ENCODE peak calls at places on chromosomes 13 and 19, in four cellular contexts. One of them, this sample, is unnamed.

GRCh38 chr13:99528547-99528946 is 27.3 kb downstream of the TM9SF2 start:
- DNase-seq in IMR-90: no peak
- DNase-seq in AG04450: no peak
- DNase-seq in choroid plexus epithelial cell: peak; percentile 42
- DNase-seq in this sample: peak; percentile 60

GRCh38 chr19:10238172-10238783 is 7.1 kb upstream of the S1PR2 start:
- DNase-seq in IMR-90: peak; percentile 91
- DNase-seq in AG04450: peak; percentile 91
- DNase-seq in choroid plexus epithelial cell: peak; percentile 50
- DNase-seq in this sample: no peak

GRCh38 chr13:43767351-43767901 is 19.3 kb downstream of the ENOX1 start:
- DNase-seq in IMR-90: no peak
- DNase-seq in AG04450: no peak
- DNase-seq in choroid plexus epithelial cell: peak; percentile 23
- DNase-seq in this sample: no peak

GRCh38 chr13:114129649-114130062 is 2.8 kb downstream of the RASA3 start:
- DNase-seq in IMR-90: no peak
- DNase-seq in AG04450: no peak
- DNase-seq in choroid plexus epithelial cell: no peak
- DNase-seq in this sample: no peak

GRCh38 chr13:91108315-91108714 is 239.2 kb upstream of the MIR17HG start:
- DNase-seq in IMR-90: no peak
- DNase-seq in AG04450: no peak
- DNase-seq in choroid plexus epithelial cell: no peak
- DNase-seq in this sample: no peak

GRCh38 chr13:108113407-108113806 is 101.9 kb downstream of the LIG4 start:
- DNase-seq in IMR-90: no peak
- DNase-seq in AG04450: no peak
- DNase-seq in choroid plexus epithelial cell: no peak
- DNase-seq in this sample: no peak

GRCh38 chr13:114112826-114113322 is 19.5 kb downstream of the RASA3 start:
- DNase-seq in IMR-90: no peak
- DNase-seq in AG04450: no peak
- DNase-seq in choroid plexus epithelial cell: no peak
- DNase-seq in this sample: no peak

GRCh38 chr19:16244091-16244490 is 46.4 kb downstream of the AP1M1 start:
- DNase-seq in IMR-90: peak; percentile 80
- DNase-seq in AG04450: peak; percentile 57
- DNase-seq in choroid plexus epithelial cell: peak; percentile 79
- DNase-seq in this sample: no peak

GRCh38 chr19:55688422-55689218 is 13.6 kb downstream of the EPN1 start:
- DNase-seq in IMR-90: no peak
- DNase-seq in AG04450: no peak
- DNase-seq in choroid plexus epithelial cell: no peak
- DNase-seq in this sample: peak; percentile 91

GRCh38 chr13:71115301-71115700 is 751.7 kb downstream of the DACH1 start:
- DNase-seq in IMR-90: no peak
- DNase-seq in AG04450: no peak
- DNase-seq in choroid plexus epithelial cell: peak; percentile 2
- DNase-seq in this sample: no peak

GRCh38 chr19:40542197-40542859 is 34.3 kb upstream of the SHKBP1 start:
- DNase-seq in IMR-90: peak; percentile 60
- DNase-seq in AG04450: peak; percentile 61
- DNase-seq in choroid plexus epithelial cell: peak; percentile 67
- DNase-seq in this sample: peak; percentile 58

GRCh38 chr13:99863789-99864626 is 107.6 kb downstream of the ZIC5 start:
- DNase-seq in IMR-90: no peak
- DNase-seq in AG04450: no peak
- DNase-seq in choroid plexus epithelial cell: no peak
- DNase-seq in this sample: no peak

GRCh38 chr19:47404334-47405196 is 14.8 kb downstream of the MEIS3 start:
- DNase-seq in IMR-90: no peak
- DNase-seq in AG04450: no peak
- DNase-seq in choroid plexus epithelial cell: no peak
- DNase-seq in this sample: no peak

GRCh38 chr19:46692918-46693722 is 23.8 kb downstream of the PRKD2 start:
- DNase-seq in IMR-90: no peak
- DNase-seq in AG04450: no peak
- DNase-seq in choroid plexus epithelial cell: no peak
- DNase-seq in this sample: no peak

GRCh38 chr13:43116242-43116641 is 92.9 kb downstream of the DNAJC15 start:
- DNase-seq in IMR-90: no peak
- DNase-seq in AG04450: no peak
- DNase-seq in choroid plexus epithelial cell: no peak
- DNase-seq in this sample: no peak

GRCh38 chr19:35911790-35912189 is 3.7 kb upstream of the TYROBP start:
- DNase-seq in IMR-90: peak; percentile 38
- DNase-seq in AG04450: no peak
- DNase-seq in choroid plexus epithelial cell: no peak
- DNase-seq in this sample: no peak

GRCh38 chr13:23696610-23697009 is 126.4 kb downstream of the TNFRSF19 start:
- DNase-seq in IMR-90: peak; percentile 29
- DNase-seq in AG04450: no peak
- DNase-seq in choroid plexus epithelial cell: no peak
- DNase-seq in this sample: no peak
- TF ChIP-seq CTCF in IMR-90: no peak
- TF ChIP-seq CTCF in AG04450: no peak
- TF ChIP-seq CTCF in choroid plexus epithelial cell: no peak
- TF ChIP-seq CTCF in this sample: no peak

GRCh38 chr19:45400192-45400591 is 4.7 kb downstream of the PPP1R13L start:
- DNase-seq in IMR-90: no peak
- DNase-seq in AG04450: no peak
- DNase-seq in choroid plexus epithelial cell: no peak
- DNase-seq in this sample: no peak

GRCh38 chr19:45403272-45403671 is 1.6 kb downstream of the PPP1R13L start:
- DNase-seq in IMR-90: no peak
- DNase-seq in AG04450: no peak
- DNase-seq in choroid plexus epithelial cell: no peak
- DNase-seq in this sample: no peak

GRCh38 chr19:45402469-45403070 is 2.3 kb downstream of the PPP1R13L start:
- DNase-seq in IMR-90: no peak
- DNase-seq in AG04450: no peak
- DNase-seq in choroid plexus epithelial cell: no peak
- DNase-seq in this sample: peak; percentile 20

GRCh38 chr19:45403781-45404556 is 900 bp downstream of the PPP1R13L start:
- DNase-seq in IMR-90: no peak
- DNase-seq in AG04450: no peak
- DNase-seq in choroid plexus epithelial cell: peak; percentile 54
- DNase-seq in this sample: peak; percentile 50

DNA sequence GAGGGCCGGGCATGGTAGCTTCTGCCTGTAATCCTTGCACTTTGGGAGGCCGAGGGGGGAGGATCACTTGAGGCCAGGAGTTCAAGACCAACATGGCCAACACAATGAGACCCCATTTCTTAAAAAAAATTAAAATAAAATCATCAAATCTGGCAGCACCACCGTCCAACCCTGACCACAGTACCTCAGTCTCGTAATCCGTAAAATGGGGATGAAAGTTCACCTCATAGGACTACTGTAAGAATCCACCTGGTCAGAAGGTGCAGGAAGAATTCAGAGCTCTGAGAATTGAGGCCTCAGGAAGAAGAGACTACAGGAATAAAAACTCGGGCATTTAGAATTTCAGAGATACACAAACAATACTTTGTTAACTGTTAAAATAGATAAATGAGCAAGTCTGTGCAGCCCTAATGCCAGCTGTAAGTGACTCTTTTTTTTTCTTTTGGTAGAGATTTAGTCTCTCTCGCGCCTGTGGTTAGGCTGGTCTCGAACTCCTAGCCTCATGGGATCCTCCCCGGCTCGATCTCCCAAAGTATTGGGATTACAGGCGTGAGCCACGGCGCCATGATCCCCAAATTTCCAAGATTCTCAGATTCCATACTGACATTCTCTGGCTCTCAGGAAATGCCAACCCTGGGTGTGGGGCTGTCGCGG is 2.9 kb downstream of the PPP1R13L start:
- DNase-seq in IMR-90: no peak
- DNase-seq in AG04450: no peak
- DNase-seq in choroid plexus epithelial cell: no peak
- DNase-seq in this sample: no peak
- TF ChIP-seq CTCF in IMR-90: no peak
- TF ChIP-seq CTCF in AG04450: no peak
- TF ChIP-seq CTCF in choroid plexus epithelial cell: peak; percentile 53
- TF ChIP-seq CTCF in this sample: no peak

GRCh38 chr13:51995677-51996551 is 15.3 kb downstream of the ATP7B start:
- DNase-seq in IMR-90: no peak
- DNase-seq in AG04450: no peak
- DNase-seq in choroid plexus epithelial cell: no peak
- DNase-seq in this sample: peak; percentile 65
- TF ChIP-seq CTCF in IMR-90: no peak
- TF ChIP-seq CTCF in AG04450: no peak
- TF ChIP-seq CTCF in choroid plexus epithelial cell: no peak
- TF ChIP-seq CTCF in this sample: no peak

GRCh38 chr19:12767150-12767549 is 8.2 kb downstream of the HOOK2 start:
- DNase-seq in IMR-90: no peak
- DNase-seq in AG04450: no peak
- DNase-seq in choroid plexus epithelial cell: no peak
- DNase-seq in this sample: no peak

GRCh38 chr19:12764698-12765097 is 10.7 kb downstream of the HOOK2 start:
- DNase-seq in IMR-90: no peak
- DNase-seq in AG04450: no peak
- DNase-seq in choroid plexus epithelial cell: no peak
- DNase-seq in this sample: no peak

GRCh38 chr19:12767666-12768065 is 7.7 kb downstream of the HOOK2 start:
- DNase-seq in IMR-90: no peak
- DNase-seq in AG04450: no peak
- DNase-seq in choroid plexus epithelial cell: no peak
- DNase-seq in this sample: no peak

GRCh38 chr19:12763100-12763499 is 11.5 kb downstream of the BEST2 start:
- DNase-seq in IMR-90: no peak
- DNase-seq in AG04450: no peak
- DNase-seq in choroid plexus epithelial cell: no peak
- DNase-seq in this sample: no peak

DNA sequence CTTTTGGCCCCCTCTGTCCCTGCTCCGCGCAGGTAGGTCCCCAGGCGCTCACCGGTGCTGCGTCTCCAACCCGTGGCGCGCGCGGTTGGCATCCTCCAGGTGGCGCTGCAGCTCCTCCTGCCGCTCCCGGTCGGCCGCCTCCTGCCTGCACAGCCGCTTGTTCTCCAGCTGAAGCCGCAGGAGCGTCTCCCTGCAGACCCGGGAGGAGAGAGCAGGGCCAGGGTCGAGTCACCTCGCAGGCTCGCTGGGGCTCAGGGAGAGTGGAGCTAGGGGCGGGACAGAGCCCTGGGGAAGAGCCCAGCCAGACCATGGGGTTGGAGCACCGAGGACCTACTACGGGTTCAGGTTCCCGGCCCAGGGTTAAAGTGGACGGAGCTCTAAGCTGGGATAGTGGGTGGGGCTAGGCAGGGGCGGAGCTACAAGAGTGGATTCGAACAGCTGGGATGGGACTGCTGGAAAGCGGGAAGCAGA is 9.3 kb downstream of the HOOK2 start:
- DNase-seq in IMR-90: peak; percentile 73
- DNase-seq in AG04450: peak; percentile 45
- DNase-seq in choroid plexus epithelial cell: peak; percentile 83
- DNase-seq in this sample: peak; percentile 82
- TF ChIP-seq CTCF in IMR-90: peak; percentile 93
- TF ChIP-seq CTCF in AG04450: peak; percentile 77
- TF ChIP-seq CTCF in choroid plexus epithelial cell: peak; percentile 81
- TF ChIP-seq CTCF in this sample: peak; percentile 64

GRCh38 chr13:44873486-44873885 is 115.8 kb downstream of the NUFIP1 start:
- DNase-seq in IMR-90: no peak
- DNase-seq in AG04450: no peak
- DNase-seq in choroid plexus epithelial cell: peak; percentile 37
- DNase-seq in this sample: no peak

GRCh38 chr13:44874886-44875630 is 114.2 kb downstream of the NUFIP1 start:
- DNase-seq in IMR-90: no peak
- DNase-seq in AG04450: no peak
- DNase-seq in choroid plexus epithelial cell: no peak
- DNase-seq in this sample: no peak

GRCh38 chr13:44874176-44874575 is 115.1 kb downstream of the NUFIP1 start:
- DNase-seq in IMR-90: no peak
- DNase-seq in AG04450: no peak
- DNase-seq in choroid plexus epithelial cell: no peak
- DNase-seq in this sample: no peak

GRCh38 chr13:44879452-44880058 is 109.7 kb downstream of the NUFIP1 start:
- DNase-seq in IMR-90: peak; percentile 64
- DNase-seq in AG04450: no peak
- DNase-seq in choroid plexus epithelial cell: peak; percentile 71
- DNase-seq in this sample: no peak

GRCh38 chr13:44876782-44877324 is 112.4 kb downstream of the NUFIP1 start:
- DNase-seq in IMR-90: no peak
- DNase-seq in AG04450: no peak
- DNase-seq in choroid plexus epithelial cell: no peak
- DNase-seq in this sample: no peak
- TF ChIP-seq CTCF in IMR-90: peak; percentile 21
- TF ChIP-seq CTCF in AG04450: no peak
- TF ChIP-seq CTCF in choroid plexus epithelial cell: peak; percentile 59
- TF ChIP-seq CTCF in this sample: no peak

DNA sequence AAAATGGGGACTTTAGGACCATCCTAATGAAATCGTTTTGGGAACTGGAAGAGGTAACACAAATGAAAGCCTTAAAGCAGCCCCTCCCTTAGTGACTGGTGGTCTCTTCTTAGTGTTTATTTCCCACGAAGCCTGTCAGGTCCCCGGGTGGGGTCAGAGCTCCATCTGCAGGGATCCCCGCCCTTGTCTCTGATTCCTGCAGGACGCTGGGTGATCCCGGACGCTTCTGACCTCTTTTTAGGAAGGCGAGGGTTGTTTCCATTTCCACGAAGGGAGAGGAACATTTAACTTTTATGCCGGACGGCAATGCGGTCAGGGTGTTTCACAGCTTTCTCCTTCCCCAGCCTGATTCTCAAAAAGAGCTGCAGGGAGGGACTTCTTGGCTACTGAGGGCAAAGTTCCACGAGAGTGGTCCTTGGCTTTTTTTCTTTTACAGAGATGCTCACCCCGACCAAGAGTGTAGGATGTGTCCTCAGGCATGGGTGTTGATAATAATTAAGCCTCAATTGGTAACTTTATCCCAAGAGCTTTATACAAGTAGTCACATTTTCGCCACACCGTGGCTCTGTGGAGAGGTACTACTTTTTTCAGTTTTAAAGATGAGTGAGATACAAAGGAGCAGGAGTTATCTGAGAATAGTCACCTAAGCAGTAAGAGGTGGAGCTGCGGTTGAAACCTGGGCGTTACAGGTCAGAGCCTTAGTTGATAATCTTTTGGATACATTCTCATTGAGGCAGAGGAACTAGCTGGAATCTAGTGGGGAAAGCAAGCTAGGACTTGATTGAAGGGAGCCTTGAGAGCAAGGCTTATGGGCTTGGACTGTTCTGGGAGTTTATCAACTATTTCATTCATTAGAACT is 813 bp downstream of the ZNF284 start:
- DNase-seq in IMR-90: no peak
- DNase-seq in AG04450: no peak
- DNase-seq in choroid plexus epithelial cell: peak; percentile 9
- DNase-seq in this sample: no peak
- TF ChIP-seq CTCF in IMR-90: peak; percentile 14
- TF ChIP-seq CTCF in AG04450: no peak
- TF ChIP-seq CTCF in choroid plexus epithelial cell: no peak
- TF ChIP-seq CTCF in this sample: no peak